ENCODE peak calls at places on chromosomes 3 and 15, in seven cellular contexts. One of them, this sample, is unnamed.

GRCh38 chr15:38454687-38455071 is 752 bp downstream of the FAM98B start:
- DNase-seq in H1: no peak
- DNase-seq in trophoblast cell: no peak
- DNase-seq in mesenchymal stem cell: no peak
- DNase-seq in neuronal stem cell: no peak
- DNase-seq in H9: no peak
- DNase-seq in IMR-90: peak
- DNase-seq in this sample: no peak

GRCh38 chr3:124965413-124965812 is 30.9 kb upstream of the MUC13 start:
- DNase-seq in H9: no peak
- DNase-seq in neuronal stem cell: no peak
- DNase-seq in trophoblast cell: no peak
- DNase-seq in mesenchymal stem cell: no peak
- DNase-seq in H1: no peak
- DNase-seq in IMR-90: peak
- DNase-seq in this sample: no peak

GRCh38 chr3:157447026-157447694 is 10.5 kb downstream of the PTX3 start:
- DNase-seq in neuronal stem cell: no peak
- DNase-seq in trophoblast cell: no peak
- DNase-seq in IMR-90: peak
- DNase-seq in H9: no peak
- DNase-seq in mesenchymal stem cell: peak
- DNase-seq in H1: no peak
- DNase-seq in this sample: peak

GRCh38 chr15:48897144-48897814 is 19.3 kb downstream of the EID1 start:
- DNase-seq in H9: no peak
- DNase-seq in trophoblast cell: no peak
- DNase-seq in IMR-90: peak
- DNase-seq in mesenchymal stem cell: peak
- DNase-seq in neuronal stem cell: no peak
- DNase-seq in H1: no peak
- DNase-seq in this sample: peak

GRCh38 chr3:125357837-125358236 is 17.3 kb downstream of the ZNF148 start:
- DNase-seq in trophoblast cell: no peak
- DNase-seq in H1: no peak
- DNase-seq in mesenchymal stem cell: no peak
- DNase-seq in H9: no peak
- DNase-seq in IMR-90: no peak
- DNase-seq in neuronal stem cell: no peak
- DNase-seq in this sample: no peak

GRCh38 chr3:40620151-40620550 is 95.4 kb downstream of the ZNF621 start:
- DNase-seq in mesenchymal stem cell: no peak
- DNase-seq in neuronal stem cell: no peak
- DNase-seq in IMR-90: no peak
- DNase-seq in trophoblast cell: no peak
- DNase-seq in H9: no peak
- DNase-seq in H1: no peak
- DNase-seq in this sample: peak

GRCh38 chr3:110881069-110881468 is 190.5 kb upstream of the NECTIN3 start:
- DNase-seq in H1: no peak
- DNase-seq in trophoblast cell: peak
- DNase-seq in H9: peak
- DNase-seq in neuronal stem cell: no peak
- DNase-seq in mesenchymal stem cell: no peak
- DNase-seq in IMR-90: peak
- DNase-seq in this sample: peak

GRCh38 chr3:55226696-55227095 is 260.4 kb downstream of the WNT5A start:
- DNase-seq in trophoblast cell: no peak
- DNase-seq in IMR-90: no peak
- DNase-seq in mesenchymal stem cell: no peak
- DNase-seq in H1: no peak
- DNase-seq in neuronal stem cell: no peak
- DNase-seq in H9: no peak
- DNase-seq in this sample: no peak

GRCh38 chr3:194472290-194472920 is 14.4 kb downstream of the ATP13A3 start:
- DNase-seq in mesenchymal stem cell: peak
- DNase-seq in H1: no peak
- DNase-seq in neuronal stem cell: peak
- DNase-seq in H9: no peak
- DNase-seq in IMR-90: peak
- DNase-seq in trophoblast cell: peak
- DNase-seq in this sample: peak

GRCh38 chr3:47512416-47513124 is 942 bp downstream of the ELP6 start:
- DNase-seq in neuronal stem cell: no peak
- DNase-seq in IMR-90: no peak
- DNase-seq in mesenchymal stem cell: peak
- DNase-seq in H9: no peak
- DNase-seq in H1: no peak
- DNase-seq in trophoblast cell: no peak
- DNase-seq in this sample: peak

GRCh38 chr3:171101982-171102610 is 75.6 kb upstream of the SLC2A2 start:
- DNase-seq in mesenchymal stem cell: peak
- DNase-seq in IMR-90: peak
- DNase-seq in neuronal stem cell: no peak
- DNase-seq in H1: no peak
- DNase-seq in trophoblast cell: no peak
- DNase-seq in H9: no peak
- DNase-seq in this sample: no peak

GRCh38 chr15:80317389-80318169 is 65.6 kb upstream of the CTXND1 start:
- DNase-seq in IMR-90: peak
- DNase-seq in neuronal stem cell: no peak
- DNase-seq in trophoblast cell: peak
- DNase-seq in H9: no peak
- DNase-seq in H1: no peak
- DNase-seq in mesenchymal stem cell: peak
- DNase-seq in this sample: peak

GRCh38 chr3:169634618-169635236 is 28.8 kb downstream of the MECOM start:
- DNase-seq in H1: no peak
- DNase-seq in mesenchymal stem cell: no peak
- DNase-seq in IMR-90: no peak
- DNase-seq in neuronal stem cell: no peak
- DNase-seq in trophoblast cell: no peak
- DNase-seq in H9: no peak
- DNase-seq in this sample: no peak

GRCh38 chr3:16240229-16241023 is 24.3 kb downstream of the DPH3 start:
- DNase-seq in mesenchymal stem cell: peak
- DNase-seq in H9: no peak
- DNase-seq in H1: no peak
- DNase-seq in IMR-90: peak
- DNase-seq in neuronal stem cell: no peak
- DNase-seq in trophoblast cell: peak
- DNase-seq in this sample: no peak

GRCh38 chr15:50764331-50765201 is 940 bp downstream of the SPPL2A start:
- DNase-seq in neuronal stem cell: no peak
- DNase-seq in IMR-90: peak
- DNase-seq in H1: no peak
- DNase-seq in trophoblast cell: no peak
- DNase-seq in mesenchymal stem cell: peak
- DNase-seq in H9: no peak
- DNase-seq in this sample: no peak

GRCh38 chr15:70341566-70341965 is 243.8 kb upstream of the TLE3 start:
- DNase-seq in IMR-90: no peak
- DNase-seq in mesenchymal stem cell: no peak
- DNase-seq in H9: peak
- DNase-seq in trophoblast cell: no peak
- DNase-seq in neuronal stem cell: no peak
- DNase-seq in H1: no peak
- DNase-seq in this sample: no peak

GRCh38 chr15:63601727-63602185 is 4.6 kb downstream of the FBXL22 start:
- DNase-seq in trophoblast cell: no peak
- DNase-seq in H1: no peak
- DNase-seq in IMR-90: no peak
- DNase-seq in neuronal stem cell: no peak
- DNase-seq in H9: no peak
- DNase-seq in mesenchymal stem cell: no peak
- DNase-seq in this sample: no peak

GRCh38 chr3:16067837-16068471 is 106.5 kb upstream of the GALNT15 start:
- DNase-seq in H9: no peak
- DNase-seq in H1: no peak
- DNase-seq in neuronal stem cell: no peak
- DNase-seq in IMR-90: peak
- DNase-seq in trophoblast cell: no peak
- DNase-seq in mesenchymal stem cell: peak
- DNase-seq in this sample: no peak

GRCh38 chr15:70921297-70921696 is 28.7 kb downstream of the LRRC49 start:
- DNase-seq in H9: no peak
- DNase-seq in trophoblast cell: no peak
- DNase-seq in mesenchymal stem cell: peak
- DNase-seq in IMR-90: peak
- DNase-seq in neuronal stem cell: no peak
- DNase-seq in H1: no peak
- DNase-seq in this sample: no peak

GRCh38 chr3:88807471-88808090 is 299.8 kb upstream of the EPHA3 start:
- DNase-seq in trophoblast cell: peak
- DNase-seq in H1: no peak
- DNase-seq in mesenchymal stem cell: peak
- DNase-seq in neuronal stem cell: no peak
- DNase-seq in IMR-90: peak
- DNase-seq in H9: no peak
- DNase-seq in this sample: peak

GRCh38 chr3:88816445-88816844 is 291.0 kb upstream of the EPHA3 start:
- DNase-seq in neuronal stem cell: no peak
- DNase-seq in mesenchymal stem cell: no peak
- DNase-seq in IMR-90: no peak
- DNase-seq in trophoblast cell: no peak
- DNase-seq in H1: no peak
- DNase-seq in H9: no peak
- DNase-seq in this sample: no peak

GRCh38 chr3:88812576-88812975 is 294.8 kb upstream of the EPHA3 start:
- DNase-seq in mesenchymal stem cell: no peak
- DNase-seq in H1: no peak
- DNase-seq in neuronal stem cell: no peak
- DNase-seq in IMR-90: peak
- DNase-seq in H9: no peak
- DNase-seq in trophoblast cell: peak
- DNase-seq in this sample: peak

GRCh38 chr3:88809993-88810392 is 297.4 kb upstream of the EPHA3 start:
- DNase-seq in mesenchymal stem cell: no peak
- DNase-seq in trophoblast cell: no peak
- DNase-seq in H1: no peak
- DNase-seq in H9: no peak
- DNase-seq in IMR-90: peak
- DNase-seq in neuronal stem cell: no peak
- DNase-seq in this sample: no peak

GRCh38 chr3:88810455-88810854 is 297.0 kb upstream of the EPHA3 start:
- DNase-seq in neuronal stem cell: no peak
- DNase-seq in IMR-90: peak
- DNase-seq in mesenchymal stem cell: peak
- DNase-seq in H1: no peak
- DNase-seq in H9: no peak
- DNase-seq in trophoblast cell: no peak
- DNase-seq in this sample: peak
- H4K8ac ChIP-seq in neuronal stem cell: no peak
- H4K8ac ChIP-seq in IMR-90: no peak
- H4K8ac ChIP-seq in mesenchymal stem cell: no peak
- H4K8ac ChIP-seq in H1: no peak
- H4K8ac ChIP-seq in H9: no peak
- H4K8ac ChIP-seq in trophoblast cell: no peak
- H4K8ac ChIP-seq in this sample: no peak

GRCh38 chr15:86629409-86629808 is 549.7 kb downstream of the AGBL1 start:
- DNase-seq in mesenchymal stem cell: no peak
- DNase-seq in trophoblast cell: no peak
- DNase-seq in H1: no peak
- DNase-seq in neuronal stem cell: no peak
- DNase-seq in H9: no peak
- DNase-seq in IMR-90: no peak
- DNase-seq in this sample: no peak
- H3K23ac ChIP-seq in mesenchymal stem cell: no peak
- H3K23ac ChIP-seq in trophoblast cell: no peak
- H3K23ac ChIP-seq in H1: no peak
- H3K23ac ChIP-seq in neuronal stem cell: no peak
- H3K23ac ChIP-seq in H9: no peak
- H3K23ac ChIP-seq in IMR-90: no peak
- H3K23ac ChIP-seq in this sample: no peak

DNA sequence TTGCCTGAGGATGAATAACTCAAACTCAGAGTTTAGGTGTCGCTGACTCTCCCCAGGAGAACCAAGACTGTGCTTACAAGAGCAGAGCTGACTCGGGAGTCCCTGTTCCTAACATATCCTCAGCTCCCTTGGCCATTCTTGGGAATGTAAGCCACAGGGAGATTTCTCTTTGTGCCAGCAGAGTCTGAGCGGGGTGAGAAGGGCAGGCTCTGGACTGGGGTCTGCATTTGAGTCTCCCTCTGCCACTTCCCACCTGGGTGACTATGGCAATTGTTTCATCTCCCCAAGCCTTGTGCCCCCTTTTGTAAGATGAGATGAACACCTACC is 126.0 kb downstream of the ADAMTS17 start:
- DNase-seq in IMR-90: no peak
- DNase-seq in H9: no peak
- DNase-seq in H1: no peak
- DNase-seq in neuronal stem cell: no peak
- DNase-seq in mesenchymal stem cell: no peak
- DNase-seq in trophoblast cell: no peak
- DNase-seq in this sample: no peak
- H3K9ac ChIP-seq in IMR-90: no peak
- H3K9ac ChIP-seq in H9: no peak
- H3K9ac ChIP-seq in H1: no peak
- H3K9ac ChIP-seq in neuronal stem cell: no peak
- H3K9ac ChIP-seq in mesenchymal stem cell: no peak
- H3K9ac ChIP-seq in trophoblast cell: no peak
- H3K9ac ChIP-seq in this sample: no peak

GRCh38 chr3:36866358-36866757 is 78.5 kb downstream of the TRANK1 start:
- DNase-seq in neuronal stem cell: no peak
- DNase-seq in H1: no peak
- DNase-seq in mesenchymal stem cell: peak
- DNase-seq in H9: no peak
- DNase-seq in IMR-90: no peak
- DNase-seq in trophoblast cell: no peak
- DNase-seq in this sample: no peak

GRCh38 chr3:36871379-36872126 is 73.3 kb downstream of the TRANK1 start:
- DNase-seq in IMR-90: peak
- DNase-seq in H9: no peak
- DNase-seq in trophoblast cell: no peak
- DNase-seq in mesenchymal stem cell: no peak
- DNase-seq in H1: no peak
- DNase-seq in neuronal stem cell: no peak
- DNase-seq in this sample: no peak

GRCh38 chr3:36868614-36869436 is 76.0 kb downstream of the TRANK1 start:
- DNase-seq in mesenchymal stem cell: peak
- DNase-seq in H9: peak
- DNase-seq in trophoblast cell: peak
- DNase-seq in neuronal stem cell: peak
- DNase-seq in IMR-90: peak
- DNase-seq in H1: peak
- DNase-seq in this sample: peak

GRCh38 chr3:36864180-36865053 is 80.4 kb downstream of the TRANK1 start:
- DNase-seq in H9: no peak
- DNase-seq in IMR-90: no peak
- DNase-seq in neuronal stem cell: no peak
- DNase-seq in trophoblast cell: no peak
- DNase-seq in H1: no peak
- DNase-seq in mesenchymal stem cell: peak
- DNase-seq in this sample: no peak

DNA sequence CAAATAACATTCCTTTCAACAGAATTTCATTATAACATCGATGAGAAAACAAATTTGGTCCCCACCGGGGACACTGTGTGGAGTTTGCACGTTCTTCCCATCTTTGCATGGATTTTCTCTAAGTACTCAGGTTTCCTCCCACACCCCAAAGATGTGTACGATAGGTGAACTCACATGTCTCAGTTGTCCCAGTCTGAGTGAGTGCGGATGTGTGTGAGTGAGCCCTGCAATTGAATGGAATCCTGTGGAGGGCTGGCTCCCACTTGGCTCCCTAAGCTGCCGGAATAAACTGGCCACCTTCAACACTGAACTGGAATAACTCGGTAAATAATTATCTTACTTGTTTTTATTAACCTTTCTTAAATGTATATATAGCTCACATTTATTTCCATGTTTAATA is 77.0 kb downstream of the TRANK1 start:
- DNase-seq in neuronal stem cell: no peak
- DNase-seq in mesenchymal stem cell: no peak
- DNase-seq in H1: no peak
- DNase-seq in H9: no peak
- DNase-seq in trophoblast cell: no peak
- DNase-seq in IMR-90: no peak
- DNase-seq in this sample: peak
- H4K8ac ChIP-seq in neuronal stem cell: no peak
- H4K8ac ChIP-seq in mesenchymal stem cell: no peak
- H4K8ac ChIP-seq in H1: no peak
- H4K8ac ChIP-seq in H9: no peak
- H4K8ac ChIP-seq in trophoblast cell: no peak
- H4K8ac ChIP-seq in IMR-90: no peak
- H4K8ac ChIP-seq in this sample: no peak

This sample was measured in mesendoderm.